ENCODE peak calls at places on chromosomes 5 and 9, in eight cellular contexts. One of them, this sample, is unnamed.

GRCh38 chr5:65359569-65359968 is 122.2 kb downstream of the ADAMTS6 start:
- DNase-seq in CD8-positive, alpha-beta T cell: no peak
- DNase-seq in breast epithelium: no peak
- DNase-seq in cardiac muscle cell: no peak
- DNase-seq in HCT116: no peak
- DNase-seq in fibroblast of lung: no peak
- DNase-seq in stomach: no peak
- DNase-seq in heart right ventricle: no peak
- DNase-seq in this sample: no peak

GRCh38 chr9:107639426-107639825 is 149.9 kb upstream of the KLF4 start:
- DNase-seq in HCT116: no peak
- DNase-seq in breast epithelium: no peak
- DNase-seq in fibroblast of lung: peak
- DNase-seq in stomach: no peak
- DNase-seq in heart right ventricle: no peak
- DNase-seq in cardiac muscle cell: no peak
- DNase-seq in CD8-positive, alpha-beta T cell: no peak
- DNase-seq in this sample: no peak

GRCh38 chr9:13804532-13804931 is 509.4 kb downstream of the NFIB start:
- DNase-seq in stomach: no peak
- DNase-seq in CD8-positive, alpha-beta T cell: no peak
- DNase-seq in fibroblast of lung: peak
- DNase-seq in breast epithelium: no peak
- DNase-seq in cardiac muscle cell: no peak
- DNase-seq in HCT116: no peak
- DNase-seq in heart right ventricle: no peak
- DNase-seq in this sample: peak

GRCh38 chr5:93674138-93674537 is 67.3 kb downstream of the POU5F2 start:
- DNase-seq in CD8-positive, alpha-beta T cell: no peak
- DNase-seq in breast epithelium: no peak
- DNase-seq in HCT116: no peak
- DNase-seq in heart right ventricle: no peak
- DNase-seq in fibroblast of lung: no peak
- DNase-seq in cardiac muscle cell: peak
- DNase-seq in stomach: no peak
- DNase-seq in this sample: no peak

GRCh38 chr5:16418471-16418922 is 47.1 kb downstream of the ZNF622 start:
- DNase-seq in HCT116: no peak
- DNase-seq in breast epithelium: no peak
- DNase-seq in fibroblast of lung: no peak
- DNase-seq in stomach: no peak
- DNase-seq in cardiac muscle cell: peak
- DNase-seq in CD8-positive, alpha-beta T cell: no peak
- DNase-seq in heart right ventricle: peak
- DNase-seq in this sample: no peak

GRCh38 chr5:126736141-126736540 is 40.8 kb upstream of the LMNB1 start:
- DNase-seq in HCT116: no peak
- DNase-seq in stomach: no peak
- DNase-seq in heart right ventricle: no peak
- DNase-seq in breast epithelium: no peak
- DNase-seq in CD8-positive, alpha-beta T cell: no peak
- DNase-seq in fibroblast of lung: no peak
- DNase-seq in cardiac muscle cell: no peak
- DNase-seq in this sample: no peak

GRCh38 chr5:72817076-72817476 is 615 bp downstream of the TNPO1 start:
- DNase-seq in HCT116: peak
- DNase-seq in fibroblast of lung: peak
- DNase-seq in cardiac muscle cell: peak
- DNase-seq in stomach: peak
- DNase-seq in CD8-positive, alpha-beta T cell: peak
- DNase-seq in breast epithelium: peak
- DNase-seq in heart right ventricle: peak
- DNase-seq in this sample: peak

GRCh38 chr5:77437194-77437593 is 54.9 kb downstream of the WDR41 start:
- DNase-seq in cardiac muscle cell: peak
- DNase-seq in HCT116: peak
- DNase-seq in breast epithelium: no peak
- DNase-seq in fibroblast of lung: no peak
- DNase-seq in stomach: no peak
- DNase-seq in heart right ventricle: no peak
- DNase-seq in CD8-positive, alpha-beta T cell: no peak
- DNase-seq in this sample: no peak

GRCh38 chr9:76905661-76905983 is 292 bp downstream of the PRUNE2 start:
- DNase-seq in stomach: no peak
- DNase-seq in fibroblast of lung: peak
- DNase-seq in breast epithelium: no peak
- DNase-seq in CD8-positive, alpha-beta T cell: no peak
- DNase-seq in cardiac muscle cell: no peak
- DNase-seq in HCT116: no peak
- DNase-seq in heart right ventricle: no peak
- DNase-seq in this sample: no peak

GRCh38 chr9:132531187-132531586 is 51.2 kb upstream of the BARHL1 start:
- DNase-seq in fibroblast of lung: no peak
- DNase-seq in CD8-positive, alpha-beta T cell: no peak
- DNase-seq in heart right ventricle: no peak
- DNase-seq in cardiac muscle cell: no peak
- DNase-seq in stomach: no peak
- DNase-seq in breast epithelium: no peak
- DNase-seq in HCT116: no peak
- DNase-seq in this sample: no peak

GRCh38 chr5:34854459-34855174 is 15.7 kb downstream of the TTC23L start:
- DNase-seq in heart right ventricle: no peak
- DNase-seq in cardiac muscle cell: no peak
- DNase-seq in breast epithelium: no peak
- DNase-seq in fibroblast of lung: peak
- DNase-seq in stomach: no peak
- DNase-seq in CD8-positive, alpha-beta T cell: no peak
- DNase-seq in HCT116: no peak
- DNase-seq in this sample: no peak

GRCh38 chr9:126698756-126699155 is 85.0 kb downstream of the LMX1B start:
- DNase-seq in cardiac muscle cell: no peak
- DNase-seq in stomach: no peak
- DNase-seq in HCT116: no peak
- DNase-seq in breast epithelium: peak
- DNase-seq in fibroblast of lung: no peak
- DNase-seq in CD8-positive, alpha-beta T cell: no peak
- DNase-seq in heart right ventricle: no peak
- DNase-seq in this sample: no peak

GRCh38 chr9:78871452-78872331 is 574.8 kb downstream of the PSAT1 start:
- DNase-seq in stomach: no peak
- DNase-seq in CD8-positive, alpha-beta T cell: no peak
- DNase-seq in fibroblast of lung: peak
- DNase-seq in cardiac muscle cell: no peak
- DNase-seq in breast epithelium: no peak
- DNase-seq in heart right ventricle: no peak
- DNase-seq in HCT116: peak
- DNase-seq in this sample: peak

GRCh38 chr5:41973087-41973486 is 48.0 kb downstream of the FBXO4 start:
- DNase-seq in HCT116: no peak
- DNase-seq in CD8-positive, alpha-beta T cell: no peak
- DNase-seq in heart right ventricle: no peak
- DNase-seq in stomach: no peak
- DNase-seq in breast epithelium: no peak
- DNase-seq in fibroblast of lung: no peak
- DNase-seq in cardiac muscle cell: no peak
- DNase-seq in this sample: no peak

GRCh38 chr5:41967401-41967800 is 42.3 kb downstream of the FBXO4 start:
- DNase-seq in HCT116: no peak
- DNase-seq in CD8-positive, alpha-beta T cell: no peak
- DNase-seq in cardiac muscle cell: no peak
- DNase-seq in breast epithelium: no peak
- DNase-seq in fibroblast of lung: no peak
- DNase-seq in heart right ventricle: no peak
- DNase-seq in stomach: no peak
- DNase-seq in this sample: no peak

GRCh38 chr5:41966706-41967105 is 41.6 kb downstream of the FBXO4 start:
- DNase-seq in fibroblast of lung: no peak
- DNase-seq in CD8-positive, alpha-beta T cell: no peak
- DNase-seq in heart right ventricle: no peak
- DNase-seq in breast epithelium: no peak
- DNase-seq in HCT116: no peak
- DNase-seq in stomach: no peak
- DNase-seq in cardiac muscle cell: no peak
- DNase-seq in this sample: no peak

GRCh38 chr5:41973887-41974286 is 48.8 kb downstream of the FBXO4 start:
- DNase-seq in fibroblast of lung: no peak
- DNase-seq in stomach: no peak
- DNase-seq in heart right ventricle: no peak
- DNase-seq in breast epithelium: no peak
- DNase-seq in CD8-positive, alpha-beta T cell: no peak
- DNase-seq in HCT116: no peak
- DNase-seq in cardiac muscle cell: no peak
- DNase-seq in this sample: no peak

DNA sequence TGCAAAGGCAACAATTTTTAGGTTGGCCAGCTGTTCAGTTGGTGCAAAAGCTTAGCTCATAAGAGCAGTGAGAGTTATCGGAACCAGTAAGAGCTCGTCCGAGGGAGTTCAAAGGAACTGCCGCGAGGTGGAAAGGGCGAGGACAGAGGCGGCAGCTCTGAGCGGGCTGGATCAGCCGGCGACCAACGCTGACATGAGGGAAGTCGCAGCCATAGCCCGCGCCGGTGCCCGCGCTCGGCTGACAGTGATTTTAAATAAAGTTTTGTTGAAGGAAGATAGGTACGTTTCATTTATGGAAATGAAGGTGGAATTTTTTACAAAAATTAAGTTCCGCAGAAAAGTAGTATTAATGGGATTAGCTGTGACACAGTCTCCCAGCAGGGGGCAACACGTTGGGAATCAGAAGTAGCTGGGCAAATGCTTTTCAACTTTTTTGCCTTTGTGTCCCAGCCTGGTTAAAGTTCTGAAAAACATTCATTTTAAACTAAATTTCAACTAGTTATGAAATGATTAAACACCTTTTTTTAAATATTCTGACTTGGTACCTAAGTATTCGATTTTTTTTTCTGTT is 43.2 kb downstream of the FBXO4 start:
- DNase-seq in breast epithelium: no peak
- DNase-seq in CD8-positive, alpha-beta T cell: no peak
- DNase-seq in fibroblast of lung: no peak
- DNase-seq in stomach: no peak
- DNase-seq in HCT116: no peak
- DNase-seq in cardiac muscle cell: no peak
- DNase-seq in heart right ventricle: no peak
- DNase-seq in this sample: no peak
- TF ChIP-seq CTCF in breast epithelium: no peak
- TF ChIP-seq CTCF in CD8-positive, alpha-beta T cell: no peak
- TF ChIP-seq CTCF in fibroblast of lung: no peak
- TF ChIP-seq CTCF in stomach: no peak
- TF ChIP-seq CTCF in HCT116: peak
- TF ChIP-seq CTCF in cardiac muscle cell: no peak
- TF ChIP-seq CTCF in heart right ventricle: no peak
- TF ChIP-seq CTCF in this sample: peak

GRCh38 chr9:99793528-99793927 is 28.2 kb upstream of the NR4A3 start:
- DNase-seq in CD8-positive, alpha-beta T cell: no peak
- DNase-seq in fibroblast of lung: no peak
- DNase-seq in HCT116: no peak
- DNase-seq in heart right ventricle: no peak
- DNase-seq in breast epithelium: no peak
- DNase-seq in stomach: no peak
- DNase-seq in cardiac muscle cell: no peak
- DNase-seq in this sample: no peak
- H3K4me3 ChIP-seq in CD8-positive, alpha-beta T cell: no peak
- H3K4me3 ChIP-seq in fibroblast of lung: no peak
- H3K4me3 ChIP-seq in HCT116: no peak
- H3K4me3 ChIP-seq in heart right ventricle: no peak
- H3K4me3 ChIP-seq in breast epithelium: no peak
- H3K4me3 ChIP-seq in stomach: no peak
- H3K4me3 ChIP-seq in cardiac muscle cell: no peak
- H3K4me3 ChIP-seq in this sample: no peak

GRCh38 chr5:61139094-61139873 is 23.0 kb downstream of the SMIM15 start:
- DNase-seq in stomach: no peak
- DNase-seq in breast epithelium: no peak
- DNase-seq in CD8-positive, alpha-beta T cell: no peak
- DNase-seq in HCT116: no peak
- DNase-seq in fibroblast of lung: no peak
- DNase-seq in heart right ventricle: no peak
- DNase-seq in cardiac muscle cell: no peak
- DNase-seq in this sample: no peak
- TF ChIP-seq CTCF in stomach: no peak
- TF ChIP-seq CTCF in breast epithelium: no peak
- TF ChIP-seq CTCF in CD8-positive, alpha-beta T cell: no peak
- TF ChIP-seq CTCF in HCT116: peak
- TF ChIP-seq CTCF in fibroblast of lung: no peak
- TF ChIP-seq CTCF in heart right ventricle: no peak
- TF ChIP-seq CTCF in cardiac muscle cell: peak
- TF ChIP-seq CTCF in this sample: peak

DNA sequence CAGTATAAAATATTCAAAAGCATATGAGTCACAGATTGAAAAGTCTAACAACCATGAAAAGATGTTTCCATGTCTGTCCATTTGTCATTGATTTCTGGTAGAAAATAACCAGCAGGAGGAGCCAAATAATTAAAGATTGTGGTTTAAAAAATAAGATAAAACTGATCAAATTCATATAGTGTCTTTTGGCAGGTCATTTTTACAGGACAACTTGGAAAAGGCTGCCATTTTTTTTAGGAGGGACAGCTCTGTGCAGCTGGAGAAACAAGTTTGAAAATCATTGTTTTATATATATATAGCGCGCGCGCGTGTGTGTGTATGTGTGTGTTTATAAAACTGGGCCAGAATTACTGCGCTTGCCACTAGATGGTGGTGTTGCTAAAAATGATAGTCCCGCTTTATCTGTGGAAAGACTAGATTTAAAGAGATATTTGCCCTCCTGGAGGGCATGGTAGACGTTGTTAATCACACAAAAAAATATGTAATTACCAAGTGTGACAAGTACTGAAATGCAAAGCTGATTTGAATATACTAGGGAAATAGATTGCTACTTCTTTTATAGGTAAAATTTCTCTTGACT is 1.3 kb upstream of the TRMO start:
- DNase-seq in stomach: peak
- DNase-seq in CD8-positive, alpha-beta T cell: peak
- DNase-seq in breast epithelium: peak
- DNase-seq in heart right ventricle: peak
- DNase-seq in cardiac muscle cell: peak
- DNase-seq in HCT116: peak
- DNase-seq in fibroblast of lung: peak
- DNase-seq in this sample: peak
- H3K4me3 ChIP-seq in stomach: peak
- H3K4me3 ChIP-seq in CD8-positive, alpha-beta T cell: peak
- H3K4me3 ChIP-seq in breast epithelium: no peak
- H3K4me3 ChIP-seq in heart right ventricle: peak
- H3K4me3 ChIP-seq in cardiac muscle cell: peak
- H3K4me3 ChIP-seq in HCT116: peak
- H3K4me3 ChIP-seq in fibroblast of lung: peak
- H3K4me3 ChIP-seq in this sample: peak

This sample was measured in foreskin fibroblast.